ENCODE peak calls at places on chromosomes 7 and 10, in eight cellular contexts. R, U, Z, I, A, D, G and X are unnamed samples. For H3K9me3 and H3K36me3, the result is how much of the 10 kb centered on the place peaks cover.

GRCh38 chr7:121428857-121429489 is 32.9 kb upstream of the FAM3C start:
- DNase-seq in U (no peak), R (peak), Z (no peak), D (no peak), I (no peak), A (no peak), G (no peak), X (no peak)

GRCh38 chr7:29609162-29610030 is 45.8 kb downstream of the PRR15 start:
- DNase-seq in G (peak), D (no peak), I (no peak), R (no peak), Z (no peak), U (peak), A (peak), X (peak)

GRCh38 chr10:82968533-82968932 is 1093.5 kb downstream of the NRG3 start:
- DNase-seq in I (no peak), U (no peak), A (no peak), G (no peak), R (no peak), D (no peak), Z (no peak), X (no peak)

GRCh38 chr10:93390691-93391090 is 91.4 kb downstream of the MYOF start:
- DNase-seq in Z (no peak), U (no peak), G (no peak), I (no peak), R (no peak), A (no peak), D (no peak), X (no peak)

GRCh38 chr7:43586251-43586900 is 3.5 kb downstream of the STK17A start:
- DNase-seq in A (no peak), I (no peak), G (no peak), R (no peak), D (no peak), U (no peak), Z (no peak), X (no peak)

GRCh38 chr7:109549461-109549860 is 979.8 kb downstream of the DNAJB9 start:
- DNase-seq in U (no peak), Z (no peak), A (no peak), D (peak), I (peak), G (no peak), R (no peak), X (no peak)

GRCh38 chr10:77827383-77827782 is 99.2 kb downstream of the DLG5 start:
- DNase-seq in I (no peak), A (no peak), D (no peak), Z (no peak), G (no peak), R (no peak), U (no peak), X (no peak)

GRCh38 chr7:138257459-138258193 is 181.4 kb downstream of the AKR1D1 start:
- DNase-seq in A (peak), R (no peak), G (no peak), D (peak), Z (no peak), I (no peak), U (no peak), X (no peak)

GRCh38 chr7:2107386-2108085 is 125.2 kb downstream of the MAD1L1 start:
- DNase-seq in D (no peak), G (no peak), I (no peak), R (no peak), A (no peak), Z (no peak), U (no peak), X (peak)

GRCh38 chr7:48090095-48090805 is 1.2 kb downstream of the UPP1 start:
- DNase-seq in I (peak), D (peak), Z (no peak), G (no peak), A (peak), R (peak), U (peak), X (no peak)

GRCh38 chr10:125016611-125017202 is 74.8 kb downstream of the ZRANB1 start:
- DNase-seq in Z (no peak), A (peak), G (no peak), I (peak), U (no peak), D (peak), R (no peak), X (no peak)

GRCh38 chr10:35563266-35563891 is 41.8 kb upstream of the GJD4 start:
- DNase-seq in A (peak), R (peak), D (peak), I (peak), U (peak), G (peak), Z (peak), X (peak)

GRCh38 chr7:6228865-6229264 is 43.6 kb downstream of the CYTH3 start:
- DNase-seq in U (no peak), A (peak), D (no peak), I (no peak), Z (no peak), R (no peak), G (no peak), X (no peak)

GRCh38 chr10:25843551-25844170 is 90.4 kb upstream of the MYO3A start:
- DNase-seq in Z (no peak), I (no peak), A (no peak), R (no peak), G (no peak), D (no peak), U (no peak), X (no peak)

GRCh38 chr10:76026176-76026771 is 594.9 kb downstream of the LRMDA start:
- DNase-seq in Z (no peak), A (no peak), D (no peak), I (no peak), G (no peak), U (no peak), R (no peak), X (no peak)

GRCh38 chr7:106604303-106604918 is 56.5 kb downstream of the CCDC71L start:
- DNase-seq in R (no peak), Z (no peak), I (no peak), U (no peak), A (no peak), G (no peak), D (no peak), X (no peak)

GRCh38 chr10:36802523-36803153 is 322.8 kb upstream of the ANKRD30A start:
- DNase-seq in R (no peak), D (peak), A (peak), I (peak), U (peak), Z (no peak), G (no peak), X (peak)

GRCh38 chr7:30664184-30664885 is 17.9 kb downstream of the CRHR2 start:
- DNase-seq in U (no peak), A (no peak), G (no peak), R (no peak), Z (no peak), D (no peak), I (no peak), X (no peak)

GRCh38 chr10:44166441-44166840 is 218.5 kb downstream of the CXCL12 start:
- DNase-seq in U (no peak), R (no peak), G (no peak), D (no peak), A (no peak), I (no peak), Z (no peak), X (no peak)

GRCh38 chr7:45129181-45129800 is 17.8 kb upstream of the TBRG4 start:
- DNase-seq in Z (no peak), D (no peak), A (no peak), G (no peak), R (no peak), U (no peak), I (no peak), X (no peak)

GRCh38 chr10:94219829-94220228 is 142.9 kb downstream of the NOC3L start:
- DNase-seq in D (no peak), G (no peak), R (no peak), Z (no peak), I (no peak), A (no peak), U (no peak), X (peak)

GRCh38 chr10:116771101-116771705 is 28.8 kb upstream of the HSPA12A start:
- DNase-seq in A (peak), D (peak), Z (no peak), R (peak), G (no peak), I (peak), U (peak), X (peak)

GRCh38 chr10:1564791-1565190 is 172.5 kb downstream of the ADARB2 start:
- DNase-seq in U (no peak), R (no peak), Z (no peak), I (no peak), A (no peak), G (no peak), D (no peak), X (no peak)

GRCh38 chr7:34296663-34297062 is 361.4 kb upstream of the NPSR1 start:
- DNase-seq in U (no peak), G (no peak), A (no peak), I (no peak), D (no peak), Z (no peak), R (no peak), X (no peak)

GRCh38 chr7:122136033-122136432 is 8.0 kb downstream of the AASS start:
- DNase-seq in A (peak), R (no peak), Z (no peak), U (no peak), D (no peak), G (no peak), I (no peak), X (no peak)

GRCh38 chr7:81638216-81638615 is 131.6 kb downstream of the HGF start:
- DNase-seq in D (no peak), A (peak), R (peak), I (no peak), Z (no peak), G (no peak), U (no peak), X (no peak)

GRCh38 chr10:51706225-51706624 is 6.8 kb upstream of the CSTF2T start:
- DNase-seq in U (peak), A (peak), Z (no peak), D (peak), R (no peak), G (no peak), I (peak), X (peak)

GRCh38 chr7:102463841-102464576 is 654 bp downstream of the ALKBH4 start:
- DNase-seq in D (no peak), R (no peak), I (no peak), U (no peak), A (no peak), G (no peak), Z (no peak), X (no peak)

GRCh38 chr10:127278001-127278400 is 81.6 kb upstream of the INSYN2A start:
- DNase-seq in A (peak), G (no peak), R (peak), I (no peak), D (no peak), U (no peak), Z (no peak), X (no peak)

GRCh38 chr10:45652511-45652910 is 20.1 kb downstream of the ZFAND4 start:
- DNase-seq in A (no peak), R (no peak), D (no peak), I (no peak), Z (no peak), G (no peak), U (no peak), X (no peak)

GRCh38 chr10:112960151-112960681 is 10.2 kb downstream of the TCF7L2 start:
- DNase-seq in R (peak), Z (no peak), I (no peak), A (no peak), U (no peak), D (no peak), G (no peak), X (no peak)

GRCh38 chr10:120115959-120116358 is 223.4 kb downstream of the SEC23IP start:
- DNase-seq in D (no peak), R (no peak), A (no peak), I (no peak), U (no peak), G (no peak), Z (no peak), X (no peak)

GRCh38 chr10:113539789-113540188 is 13.1 kb upstream of the HABP2 start:
- DNase-seq in Z (no peak), I (no peak), D (no peak), A (peak), U (no peak), R (no peak), G (no peak), X (peak)

GRCh38 chr10:87752571-87752970 is 65.5 kb downstream of the ATAD1 start:
- DNase-seq in D (no peak), G (no peak), I (no peak), R (no peak), U (no peak), A (peak), Z (no peak), X (no peak)

GRCh38 chr7:157076466-157076865 is 62.3 kb upstream of the UBE3C start:
- DNase-seq in R (no peak), G (no peak), A (no peak), U (no peak), I (no peak), D (no peak), Z (no peak), X (no peak)

GRCh38 chr7:35823440-35823839 is 22.6 kb downstream of the SEPTIN7 start:
- DNase-seq in D (no peak), I (no peak), G (no peak), R (no peak), A (no peak), Z (no peak), U (no peak), X (no peak)

GRCh38 chr7:129924602-129925001 is 28.2 kb downstream of the UBE2H start:
- DNase-seq in R (no peak), D (no peak), U (no peak), Z (no peak), G (no peak), A (no peak), I (no peak), X (no peak)

GRCh38 chr10:96172666-96173065 is 42.6 kb downstream of the ZNF518A start:
- DNase-seq in U (no peak), Z (no peak), R (no peak), D (no peak), A (no peak), G (no peak), I (no peak), X (no peak)

GRCh38 chr10:96165726-96166125 is 35.6 kb downstream of the ZNF518A start:
- DNase-seq in U (no peak), R (no peak), Z (no peak), A (no peak), D (no peak), I (no peak), G (no peak), X (no peak)

GRCh38 chr10:96168546-96168945 is 38.4 kb downstream of the ZNF518A start:
- DNase-seq in U (no peak), R (no peak), D (no peak), A (no peak), I (no peak), G (no peak), Z (no peak), X (no peak)

GRCh38 chr10:96170212-96170611 is 40.1 kb downstream of the ZNF518A start:
- DNase-seq in Z (no peak), A (no peak), U (no peak), I (no peak), D (no peak), R (no peak), G (no peak), X (no peak)
- H3K9me3 ChIP-seq in Z (under half), A (under half), U (under half), I (under half), D (under half), R (under half), G (under half), X (under half)

DNA sequence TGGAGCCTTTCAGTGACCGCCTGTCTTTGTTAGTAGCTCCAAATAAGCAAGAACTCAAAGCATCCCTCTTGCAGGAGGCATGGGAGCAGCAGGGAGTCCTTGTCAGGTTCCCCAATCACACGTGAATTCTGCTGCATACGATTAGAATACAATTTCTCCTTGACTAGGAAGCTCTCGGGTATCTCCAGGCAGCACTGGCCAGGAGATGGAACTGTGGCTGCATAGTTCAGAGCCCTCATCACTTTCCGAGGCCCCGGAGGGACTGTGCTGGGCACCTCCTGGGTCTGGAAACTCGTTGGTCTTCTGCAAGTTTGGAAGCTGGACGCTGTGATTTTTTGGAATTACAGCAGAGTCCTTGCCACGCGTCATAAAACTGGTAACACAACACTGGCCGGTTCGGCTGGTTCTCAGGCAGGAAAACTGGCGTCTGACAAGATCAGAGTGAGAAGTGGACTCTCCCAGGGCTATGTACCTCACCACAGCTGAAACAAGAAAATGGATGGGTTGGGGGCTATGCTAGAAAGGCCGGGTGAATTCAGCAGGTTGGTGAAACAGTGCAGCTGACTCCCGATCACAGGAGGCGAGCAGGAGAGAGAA is 216.1 kb downstream of the CCDC3 start:
- DNase-seq in I (no peak), R (no peak), U (no peak), Z (no peak), A (no peak), D (no peak), G (no peak), X (no peak)
- H3K36me3 ChIP-seq in I (under half), R (under half), U (under half), Z (under half), A (under half), D (under half), G (under half), X (under half)

GRCh38 chr10:130498042-130498441 is 361.9 kb downstream of the GLRX3 start:
- DNase-seq in I (no peak), G (no peak), U (no peak), Z (no peak), R (no peak), D (no peak), A (no peak), X (no peak)
- H3K9me3 ChIP-seq in I (under half), G (under half), U (under half), Z (under half), R (under half), D (under half), A (under half), X (under half)

GRCh38 chr7:105000190-105000589 is 13.8 kb upstream of the KMT2E start:
- DNase-seq in Z (no peak), D (no peak), R (no peak), A (no peak), G (no peak), I (no peak), U (no peak), X (no peak)
- H3K36me3 ChIP-seq in Z (under half), D (under half), R (under half), A (under half), G (under half), I (under half), U (under half), X (under half)

DNA sequence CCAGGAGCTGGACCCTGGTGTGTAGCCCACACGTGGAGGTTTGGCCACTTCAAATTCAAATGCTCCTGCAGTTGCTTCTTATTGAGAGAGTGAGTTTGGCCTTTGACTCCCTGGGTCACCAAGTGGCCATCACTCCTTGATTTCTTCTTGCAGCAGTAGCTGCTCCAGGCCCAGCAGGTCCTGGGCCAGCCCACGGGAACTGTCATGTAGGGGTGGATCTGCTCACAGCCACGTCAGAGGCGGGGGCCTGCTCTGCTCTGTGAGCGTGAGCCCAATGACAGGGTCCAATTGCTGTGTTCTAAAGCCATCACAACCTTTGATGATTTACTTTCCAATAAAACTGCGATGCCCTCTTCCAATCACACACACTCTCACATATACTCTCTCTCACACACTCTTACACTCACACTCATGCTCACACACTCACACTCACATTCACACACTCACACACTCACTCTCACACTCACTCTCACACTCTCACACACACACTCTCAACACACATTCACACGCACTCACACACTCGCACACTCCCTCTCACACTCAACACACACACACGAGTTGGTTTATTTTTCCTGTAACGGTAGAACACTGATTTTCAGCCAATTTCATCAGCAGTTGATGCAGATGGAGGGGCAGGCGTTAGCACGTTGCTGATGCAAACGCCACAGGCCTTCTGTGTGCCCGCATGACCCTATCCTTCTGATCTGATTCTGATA is 210.7 kb upstream of the PPP2R2D start:
- DNase-seq in I (no peak), U (no peak), Z (no peak), R (no peak), A (no peak), D (no peak), G (no peak), X (no peak)
- H3K9me3 ChIP-seq in I (under half), U (under half), Z (under half), R (under half), A (under half), D (under half), G (under half), X (under half)

DNA sequence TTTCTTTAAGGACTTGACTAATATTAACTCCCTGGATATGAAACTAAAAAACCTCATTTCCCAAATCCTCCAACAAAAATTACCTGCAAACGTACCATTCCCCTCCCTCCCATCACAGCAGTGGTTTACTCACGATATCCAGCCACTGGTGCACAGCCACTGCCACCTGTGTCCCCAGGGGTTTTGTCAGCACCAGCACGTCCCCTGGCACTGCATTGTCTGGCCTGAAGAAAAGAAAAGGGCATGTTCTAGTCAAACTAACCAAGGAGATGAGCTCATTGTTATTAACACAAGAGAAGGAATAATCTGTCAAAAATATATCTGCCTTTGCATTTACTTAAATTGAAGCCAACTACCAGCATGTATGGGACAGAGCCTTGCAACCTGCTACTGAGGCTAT is 18.5 kb downstream of the SEPHS1 start:
- DNase-seq in G (no peak), R (no peak), D (no peak), I (no peak), A (no peak), Z (no peak), U (no peak), X (no peak)
- H3K36me3 ChIP-seq in G (under half), R (half or more), D (half or more), I (half or more), A (under half), Z (under half), U (under half), X (half or more)

GRCh38 chr7:64187408-64187807 is 19.6 kb upstream of the ZNF735 start:
- DNase-seq in U (no peak), A (no peak), G (no peak), I (no peak), R (no peak), Z (no peak), D (no peak), X (no peak)
- H3K9me3 ChIP-seq in U (under half), A (under half), G (under half), I (under half), R (under half), Z (under half), D (under half), X (under half)

GRCh38 chr10:132781556-132781955 is 4.4 kb downstream of the NKX6-2 start:
- DNase-seq in U (no peak), D (no peak), R (no peak), I (no peak), G (no peak), A (no peak), Z (no peak), X (no peak)
- H3K36me3 ChIP-seq in U (under half), D (half or more), R (under half), I (under half), G (under half), A (under half), Z (under half), X (under half)

DNA sequence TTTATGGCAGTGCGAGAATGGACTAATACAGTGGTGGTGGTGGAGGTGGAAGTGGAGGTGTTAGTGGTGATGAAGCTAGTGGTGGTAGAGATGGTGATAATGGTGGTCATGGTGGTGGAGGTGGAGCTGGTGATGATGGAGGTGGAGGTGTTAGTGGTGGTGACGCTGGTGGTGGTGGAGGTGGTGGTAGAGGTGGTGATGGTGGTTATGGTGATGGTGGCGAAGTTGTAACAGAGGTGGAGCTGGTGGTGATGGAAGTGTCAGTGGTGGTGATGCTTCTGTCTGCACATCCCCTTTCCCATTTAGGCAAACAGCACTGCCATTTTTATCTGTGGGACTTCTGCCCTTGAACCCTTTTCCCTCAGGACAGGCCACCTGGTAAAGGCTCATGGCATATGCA is 7.4 kb upstream of the PTPRN2 start:
- DNase-seq in A (peak), Z (no peak), U (no peak), I (no peak), D (no peak), R (peak), G (peak), X (no peak)
- H3K9me3 ChIP-seq in A (under half), Z (under half), U (under half), I (under half), D (under half), R (under half), G (under half), X (under half)